ENCODE peak calls at places on chromosomes 4 and X, in nine cellular contexts. L, E, D, K, N, Y, Q, B and X are unnamed samples.

GRCh38 chr4:120636120-120636630 is 286.4 kb downstream of the PRDM5 start:
- DNase-seq in Q (no peak), D (no peak), B (no peak), K (no peak), E (no peak), Y (no peak), N (no peak), L (peak), X (no peak)

GRCh38 chr4:168388890-168389289 is 70.3 kb upstream of the DDX60 start:
- DNase-seq in K (no peak), D (no peak), Y (no peak), Q (no peak), E (no peak), L (peak), N (no peak), B (no peak), X (no peak)

GRCh38 chr4:183798921-183799307 is 106.2 kb upstream of the STOX2 start:
- DNase-seq in L (no peak), N (no peak), B (no peak), Q (no peak), Y (no peak), D (peak), K (no peak), E (peak), X (no peak)

GRCh38 chr4:7581477-7581876 is 146.7 kb upstream of the PSAPL1 start:
- DNase-seq in N (peak), B (no peak), K (no peak), E (peak), Y (no peak), D (peak), Q (no peak), L (peak), X (peak)

GRCh38 chr4:172356002-172356401 is 542.8 kb downstream of the GALNTL6 start:
- DNase-seq in D (no peak), E (no peak), N (no peak), L (peak), B (no peak), Y (no peak), Q (no peak), K (no peak), X (no peak)

GRCh38 chrX:96204928-96205327 is 479.7 kb upstream of the DIAPH2 start:
- DNase-seq in B (no peak), E (no peak), Y (no peak), D (no peak), N (no peak), Q (no peak), K (no peak), L (no peak), X (no peak)

GRCh38 chrX:39752820-39753219 is 344.9 kb downstream of the BCOR start:
- DNase-seq in Y (no peak), D (no peak), E (no peak), K (no peak), B (peak), N (no peak), L (peak), Q (no peak), X (no peak)

GRCh38 chrX:48974574-48974973 is 2.9 kb upstream of the KCND1 start:
- DNase-seq in K (no peak), Q (no peak), N (no peak), B (no peak), Y (no peak), L (no peak), D (no peak), E (no peak), X (no peak)

GRCh38 chr4:140866492-140867005 is 110.4 kb upstream of the TBC1D9 start:
- DNase-seq in L (no peak), Q (no peak), Y (no peak), D (no peak), E (no peak), N (no peak), B (no peak), K (no peak), X (no peak)

GRCh38 chrX:47514553-47515235 is 31.7 kb upstream of the ZNF41 start:
- DNase-seq in K (no peak), Y (no peak), B (no peak), N (peak), D (no peak), E (no peak), L (peak), Q (no peak), X (no peak)

GRCh38 chrX:130246084-130246483 is 22.6 kb downstream of the ZNF280C start:
- DNase-seq in Q (no peak), L (no peak), E (no peak), D (no peak), Y (no peak), K (no peak), B (no peak), N (no peak), X (no peak)

GRCh38 chr4:102713096-102713495 is 47.7 kb downstream of the MANBA start:
- DNase-seq in Q (no peak), L (peak), E (no peak), B (no peak), Y (no peak), N (peak), D (peak), K (no peak), X (no peak)

GRCh38 chr4:3786196-3786869 is 20.1 kb downstream of the ADRA2C start:
- DNase-seq in Y (no peak), Q (no peak), N (peak), B (peak), K (no peak), D (no peak), L (no peak), E (no peak), X (no peak)

GRCh38 chr4:85391568-85392410 is 83.2 kb upstream of the ARHGAP24 start:
- DNase-seq in B (no peak), E (no peak), N (no peak), D (no peak), Q (no peak), L (peak), Y (peak), K (no peak), X (peak)

GRCh38 chr4:33060873-33061542 is 2340.8 kb downstream of the PCDH7 start:
- DNase-seq in Y (no peak), L (peak), K (no peak), B (peak), D (peak), E (peak), Q (peak), N (peak), X (peak)

GRCh38 chrX:4118666-4119530 is 405.4 kb upstream of the PRKX start:
- DNase-seq in E (no peak), N (no peak), Q (no peak), K (no peak), B (no peak), Y (no peak), D (no peak), L (no peak), X (no peak)

GRCh38 chr4:158313566-158313965 is 103.3 kb downstream of the TMEM144 start:
- DNase-seq in E (no peak), Y (no peak), Q (no peak), L (peak), K (no peak), D (no peak), B (no peak), N (no peak), X (no peak)

GRCh38 chr4:189124149-189124758 is 816.4 kb upstream of the FRG1 start:
- DNase-seq in Q (no peak), B (no peak), Y (no peak), E (peak), D (peak), N (peak), L (peak), K (no peak), X (no peak)

GRCh38 chr4:87229979-87230378 is 9.6 kb upstream of the KLHL8 start:
- DNase-seq in B (no peak), D (no peak), N (no peak), Q (no peak), E (no peak), K (no peak), Y (no peak), L (no peak), X (no peak)

GRCh38 chr4:25842229-25842840 is 20.5 kb downstream of the SEL1L3 start:
- DNase-seq in D (peak), B (no peak), E (peak), K (no peak), N (no peak), Y (peak), L (no peak), Q (no peak), X (peak)

GRCh38 chr4:38177792-38178665 is 217.8 kb downstream of the PTTG2 start:
- DNase-seq in D (no peak), Q (no peak), B (peak), Y (no peak), L (peak), K (peak), N (no peak), E (peak), X (peak)

GRCh38 chr4:101708640-101709039 is 81.9 kb upstream of the BANK1 start:
- DNase-seq in D (no peak), K (no peak), Y (no peak), Q (no peak), E (no peak), B (no peak), N (no peak), L (peak), X (no peak)

GRCh38 chr4:37748546-37748945 is 62.4 kb upstream of the RELL1 start:
- DNase-seq in N (no peak), Q (no peak), Y (no peak), K (no peak), E (peak), D (no peak), L (no peak), B (no peak), X (no peak)

GRCh38 chrX:112967341-112967740 is 126.7 kb upstream of the AMOT start:
- DNase-seq in B (no peak), Q (no peak), L (no peak), D (no peak), Y (no peak), E (no peak), K (no peak), N (no peak), X (no peak)

GRCh38 chr4:37991623-37992410 is 31.6 kb downstream of the PTTG2 start:
- DNase-seq in N (no peak), B (no peak), Y (no peak), K (no peak), Q (no peak), D (peak), E (no peak), L (no peak), X (no peak)

GRCh38 chr4:126455865-126456264 is 1141.1 kb downstream of the FAT4 start:
- DNase-seq in L (no peak), D (no peak), K (no peak), N (no peak), B (no peak), Y (no peak), Q (no peak), E (no peak), X (no peak)

GRCh38 chr4:88609387-88609786 is 17.1 kb downstream of the HERC3 start:
- DNase-seq in D (no peak), E (no peak), L (no peak), N (no peak), Y (no peak), K (no peak), Q (no peak), B (no peak), X (no peak)

GRCh38 chr4:99885687-99886086 is 8.5 kb downstream of the LAMTOR3 start:
- DNase-seq in E (no peak), Q (no peak), Y (no peak), N (no peak), B (no peak), K (no peak), L (no peak), D (no peak), X (no peak)
- H3K4me3 ChIP-seq in E (no peak), Q (no peak), Y (no peak), N (no peak), B (no peak), K (no peak), L (no peak), D (no peak), X (no peak)

DNA sequence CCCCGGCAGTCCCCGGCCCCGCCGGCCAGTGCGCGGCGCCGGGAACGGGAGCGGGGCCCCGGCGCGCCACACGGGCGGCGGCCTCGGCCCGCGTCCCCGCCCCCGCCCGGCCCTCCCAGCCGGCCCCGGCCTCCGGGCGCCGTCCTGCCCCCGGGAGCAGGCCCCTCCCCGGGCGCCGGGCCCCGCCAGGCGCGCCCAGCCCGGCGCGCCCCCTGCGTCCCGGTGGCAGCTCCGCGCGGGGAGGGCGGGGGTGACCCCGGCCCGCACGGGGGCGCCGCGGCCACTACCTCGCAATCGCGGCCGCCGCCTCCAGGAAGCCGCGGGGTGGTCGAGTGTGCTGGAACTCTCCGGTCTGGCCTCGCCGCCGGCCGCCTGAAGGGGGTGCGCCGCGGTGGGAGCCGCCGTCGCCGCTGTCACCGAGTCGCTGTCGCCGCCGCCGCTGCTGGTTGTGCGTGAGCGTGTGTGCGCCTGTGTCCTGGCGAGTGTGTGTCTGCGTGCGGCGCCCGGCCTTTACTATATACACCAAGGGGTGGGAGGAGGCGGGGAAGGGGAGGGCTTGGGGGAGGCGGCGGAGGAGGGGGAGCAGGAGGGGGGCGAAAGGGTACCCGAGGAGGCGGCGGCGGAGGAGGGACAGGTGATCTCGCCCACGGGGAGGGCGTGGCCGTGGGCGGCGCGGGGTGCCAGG is at the start of gene RAI2:
- DNase-seq in E (no peak), K (peak), B (peak), Q (no peak), L (no peak), N (no peak), Y (no peak), D (peak), X (no peak)
- TF ChIP-seq CTCF in E (no peak), K (no peak), B (no peak), Q (no peak), L (no peak), N (no peak), Y (no peak), D (peak), X (no peak)

GRCh38 chrX:56782791-56783449 is 53.9 kb downstream of the NBDY start:
- DNase-seq in K (no peak), Y (no peak), Q (no peak), N (no peak), E (no peak), D (no peak), L (no peak), B (peak), X (no peak)
- H3K4me3 ChIP-seq in K (no peak), Y (peak), Q (no peak), N (no peak), E (no peak), D (no peak), L (peak), B (no peak), X (no peak)

GRCh38 chr4:11471613-11472012 is 42.9 kb upstream of the HS3ST1 start:
- DNase-seq in N (no peak), L (no peak), E (peak), K (no peak), Y (peak), B (no peak), Q (no peak), D (no peak), X (peak)

GRCh38 chr4:11469900-11470708 is 41.4 kb upstream of the HS3ST1 start:
- DNase-seq in L (no peak), D (peak), E (no peak), N (no peak), B (no peak), K (no peak), Y (peak), Q (no peak), X (peak)

GRCh38 chr4:11468901-11469300 is 40.2 kb upstream of the HS3ST1 start:
- DNase-seq in K (no peak), E (no peak), Q (no peak), B (no peak), Y (no peak), N (no peak), L (no peak), D (peak), X (no peak)

GRCh38 chr4:11472535-11472934 is 43.8 kb upstream of the HS3ST1 start:
- DNase-seq in K (no peak), D (no peak), L (no peak), Q (no peak), B (no peak), E (no peak), N (no peak), Y (no peak), X (no peak)

GRCh38 chr4:11470709-11471441 is 42.2 kb upstream of the HS3ST1 start:
- DNase-seq in N (no peak), D (peak), K (no peak), Y (no peak), L (no peak), E (no peak), Q (no peak), B (no peak), X (no peak)
- TF ChIP-seq CTCF in N (no peak), D (no peak), K (no peak), Y (no peak), L (no peak), E (no peak), Q (no peak), B (no peak), X (no peak)

DNA sequence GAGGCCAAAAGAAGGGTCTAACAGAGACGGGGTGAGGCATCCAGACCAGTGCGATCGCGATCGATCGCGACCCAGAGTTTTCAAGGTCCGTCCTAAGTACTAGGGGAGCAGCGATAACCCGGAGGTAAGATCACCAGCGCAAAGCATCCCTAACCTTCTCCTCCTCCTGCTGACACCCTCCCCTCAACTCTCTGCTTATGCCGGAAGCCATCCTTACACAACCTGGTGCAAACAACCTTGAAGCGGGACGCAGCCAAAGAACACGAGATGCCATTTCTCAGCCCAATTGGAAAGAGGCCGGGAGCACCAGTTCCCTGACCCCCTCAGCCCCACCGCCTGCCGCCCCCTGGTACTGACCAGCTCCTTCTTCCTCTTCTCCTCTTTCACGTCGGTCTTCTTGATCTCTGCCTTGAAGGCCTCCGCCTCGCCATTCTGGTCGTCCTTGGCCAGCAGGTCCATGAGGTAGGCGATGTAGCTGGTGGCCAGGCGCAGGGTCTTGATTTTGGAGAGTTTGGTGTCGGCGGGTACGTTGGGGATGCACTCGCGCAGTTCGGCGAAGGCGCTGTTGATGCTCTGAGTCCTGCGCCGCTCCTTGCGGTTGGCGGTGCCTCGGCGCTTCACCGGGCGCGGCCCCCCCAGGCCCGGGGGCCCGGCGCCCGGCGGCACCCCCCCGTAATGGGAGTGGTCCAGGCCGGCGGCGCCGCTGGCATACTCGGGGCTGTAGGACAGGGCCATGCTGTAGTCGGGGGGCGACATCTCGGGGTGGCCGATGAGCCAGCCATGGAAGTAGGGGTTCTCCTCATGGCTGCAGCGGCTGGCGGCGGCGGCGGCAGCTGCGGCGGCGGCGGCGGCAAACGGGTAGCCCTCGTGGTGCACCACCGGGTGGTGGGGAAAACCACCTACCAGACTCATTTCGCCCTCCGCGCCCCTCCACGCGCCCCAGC is 1.4 kb downstream of the HAND2 start:
- DNase-seq in B (no peak), Y (no peak), K (no peak), L (peak), D (peak), Q (no peak), E (no peak), N (no peak), X (no peak)
- H3K4me3 ChIP-seq in B (no peak), Y (no peak), K (no peak), L (peak), D (peak), Q (peak), E (no peak), N (peak), X (no peak)